ENCODE peak calls at places on chromosomes 12 and 14, in four cellular contexts. I is HFF-Myc, O is Panc1, T is lower lobe of right lung. U is an unnamed sample.
A peak's percentile ranks its signal among the peaks of the same experiment; 100 is the strongest.

GRCh38 chr12:697426-697825 is 34.2 kb upstream of the NINJ2 start:
- DNase-seq in I (no peak), O (no peak), T (no peak), U (no peak)

GRCh38 chr12:78887008-78887407 is 22.4 kb downstream of the SYT1 start:
- DNase-seq in I (no peak), O (peak; percentile 79), T (no peak), U (peak; percentile 77)

GRCh38 chr12:123139926-123140674 is 10.8 kb downstream of the PITPNM2 start:
- DNase-seq in I (no peak), O (no peak), T (no peak), U (no peak)

GRCh38 chr12:127324681-127325080 is 942.3 kb upstream of the TMEM132C start:
- DNase-seq in I (no peak), O (no peak), T (no peak), U (no peak)

GRCh38 chr12:50603817-50604639 is 99.2 kb downstream of the DIP2B start:
- DNase-seq in I (no peak), O (no peak), T (no peak), U (peak; percentile 90)

GRCh38 chr14:77200406-77200985 is 18.9 kb downstream of the TMEM63C start:
- DNase-seq in I (no peak), O (no peak), T (peak; percentile 11), U (no peak)

GRCh38 chr12:2891240-2892053 is 756 bp downstream of the TULP3 start:
- DNase-seq in I (no peak), O (no peak), T (peak; percentile 65), U (no peak)

GRCh38 chr14:100850841-100851585 is 25.1 kb downstream of the MEG3 start:
- DNase-seq in I (no peak), O (no peak), T (peak; percentile 84), U (no peak)

GRCh38 chr14:36130186-36130585 is 46.3 kb downstream of the PTCSC3 start:
- DNase-seq in I (no peak), O (no peak), T (no peak), U (no peak)

GRCh38 chr12:27289414-27289813 is 43.2 kb upstream of the BMAL2 start:
- DNase-seq in I (no peak), O (no peak), T (no peak), U (no peak)

GRCh38 chr12:105945935-105946334 is 192.8 kb downstream of the NUAK1 start:
- DNase-seq in I (no peak), O (no peak), T (no peak), U (no peak)

GRCh38 chr14:52829527-52829926 is 38.1 kb upstream of the GNPNAT1 start:
- DNase-seq in I (no peak), O (no peak), T (no peak), U (no peak)

GRCh38 chr12:63124778-63125177 is 26.2 kb downstream of the AVPR1A start:
- DNase-seq in I (no peak), O (no peak), T (no peak), U (no peak)

GRCh38 chr12:31035944-31036665 is 37.6 kb upstream of the DDX11 start:
- DNase-seq in I (no peak), O (no peak), T (no peak), U (no peak)

GRCh38 chr12:24848941-24849477 is 99.9 kb downstream of the BCAT1 start:
- DNase-seq in I (no peak), O (no peak), T (no peak), U (no peak)

GRCh38 chr12:76391461-76391860 is 43.2 kb upstream of the BBS10 start:
- DNase-seq in I (no peak), O (no peak), T (no peak), U (no peak)

GRCh38 chr12:55982319-55982936 is 8.6 kb downstream of the RAB5B start:
- DNase-seq in I (no peak), O (no peak), T (no peak), U (no peak)

GRCh38 chr12:10205251-10205807 is 7.3 kb upstream of the GABARAPL1 start:
- DNase-seq in I (no peak), O (no peak), T (no peak), U (no peak)

GRCh38 chr12:76762556-76762955 is 1.4 kb upstream of the ZDHHC17 start:
- DNase-seq in I (no peak), O (no peak), T (no peak), U (no peak)

GRCh38 chr14:35335388-35336092 is 43.4 kb downstream of the PSMA6 start:
- DNase-seq in I (no peak), O (no peak), T (no peak), U (no peak)

GRCh38 chr14:60642270-60642789 is 6.9 kb downstream of the SIX1 start:
- DNase-seq in I (no peak), O (no peak), T (no peak), U (no peak)

GRCh38 chr12:68259318-68259940 is 6.0 kb upstream of the IL22 start:
- DNase-seq in I (no peak), O (peak; percentile 43), T (no peak), U (peak; percentile 70)

GRCh38 chr14:23725980-23726746 is 90.0 kb downstream of the DHRS2 start:
- DNase-seq in I (no peak), O (no peak), T (no peak), U (no peak)

GRCh38 chr12:26280869-26281268 is 85.5 kb downstream of the SSPN start:
- DNase-seq in I (no peak), O (no peak), T (no peak), U (no peak)

GRCh38 chr12:116980083-116980482 is 69.3 kb downstream of the FBXW8 start:
- DNase-seq in I (no peak), O (no peak), T (no peak), U (no peak)

GRCh38 chr14:94598816-94599655 is 13.2 kb upstream of the SERPINA3 start:
- DNase-seq in I (peak; percentile 14), O (no peak), T (no peak), U (peak; percentile 98)

GRCh38 chr14:73943083-73943482 is 6.8 kb downstream of the FAM161B start:
- DNase-seq in I (no peak), O (no peak), T (no peak), U (peak; percentile 58)

GRCh38 chr14:23285530-23286019 is 357 bp downstream of the HOMEZ start:
- DNase-seq in I (no peak), O (no peak), T (no peak), U (no peak)

GRCh38 chr12:58443273-58443980 is 476.9 kb downstream of the LRIG3 start:
- DNase-seq in I (no peak), O (no peak), T (no peak), U (no peak)

GRCh38 chr12:117051380-117051779 is 47.8 kb downstream of the TESC start:
- DNase-seq in I (no peak), O (no peak), T (no peak), U (no peak)

DNA sequence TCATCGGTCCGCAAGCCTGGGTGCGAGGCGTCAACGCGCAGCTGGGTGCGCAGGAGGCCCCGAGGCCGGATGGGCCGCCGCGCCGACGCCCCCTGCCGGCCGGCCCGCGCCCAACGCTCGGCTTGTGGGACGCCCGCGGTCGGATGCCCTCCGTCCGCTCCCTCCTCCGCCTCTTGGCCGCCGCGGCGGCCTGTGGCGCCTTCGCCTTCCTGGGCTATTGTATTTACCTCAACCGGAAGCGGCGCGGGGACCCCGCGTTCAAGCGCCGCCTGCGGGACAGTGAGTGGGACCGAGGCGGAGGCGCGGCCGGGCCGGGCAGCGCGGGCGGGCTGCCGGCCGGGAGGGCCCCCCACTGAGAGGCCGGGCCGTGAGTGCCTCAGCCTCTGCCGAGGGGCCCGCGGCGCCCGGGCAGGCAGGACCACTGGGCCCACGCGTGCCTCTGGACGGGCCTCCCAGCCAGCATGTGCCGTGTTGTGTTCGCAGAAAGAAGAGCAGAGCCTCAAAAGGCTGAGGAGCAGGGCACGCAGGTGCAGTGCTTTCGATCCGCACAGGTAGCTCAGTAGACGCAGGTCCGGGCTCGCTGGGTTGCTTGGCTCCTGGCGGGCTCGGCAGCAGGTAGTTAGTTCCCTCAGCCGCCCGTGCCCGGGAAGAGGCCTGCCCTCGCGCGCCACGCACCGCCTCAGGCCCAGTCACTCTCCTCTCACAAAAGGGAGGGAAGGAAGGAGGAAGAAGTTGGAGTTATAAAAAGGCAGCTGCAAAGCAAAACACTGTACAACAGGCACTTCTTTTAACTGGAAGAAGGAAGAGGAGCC is at the start of gene TOMM20L:
- DNase-seq in I (no peak), O (no peak), T (peak; percentile 85), U (no peak)
- H3K4me3 ChIP-seq in I (peak within 1 kb of the TSS; percentile 33), O (peak within 1 kb of the TSS; percentile 44), T (peak within 1 kb of the TSS; percentile 69), U (peak within 1 kb of the TSS; percentile 44)

DNA sequence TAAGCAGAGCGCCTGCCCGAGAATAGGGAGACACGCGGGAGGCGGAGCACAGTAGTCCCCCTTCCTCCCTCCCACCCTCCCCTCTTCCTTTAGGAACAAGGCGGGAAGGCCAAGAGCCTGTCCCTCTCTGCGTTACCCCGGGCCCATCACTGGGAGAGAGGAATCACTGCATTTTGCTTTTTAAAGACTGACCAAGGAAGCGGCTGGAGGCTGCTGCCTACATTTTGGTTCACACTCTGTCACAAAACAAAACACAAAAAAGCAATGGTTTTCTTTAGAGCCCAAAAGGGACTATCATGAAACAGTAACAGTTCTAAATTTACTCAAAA is 19.8 kb downstream of the STX2 start:
- DNase-seq in I (no peak), O (no peak), T (no peak), U (no peak)
- H3K4me3 ChIP-seq in I (no peak overlapping the region), O (no peak overlapping the region), T (peak overlapping the region; percentile 66), U (no peak overlapping the region)

DNA sequence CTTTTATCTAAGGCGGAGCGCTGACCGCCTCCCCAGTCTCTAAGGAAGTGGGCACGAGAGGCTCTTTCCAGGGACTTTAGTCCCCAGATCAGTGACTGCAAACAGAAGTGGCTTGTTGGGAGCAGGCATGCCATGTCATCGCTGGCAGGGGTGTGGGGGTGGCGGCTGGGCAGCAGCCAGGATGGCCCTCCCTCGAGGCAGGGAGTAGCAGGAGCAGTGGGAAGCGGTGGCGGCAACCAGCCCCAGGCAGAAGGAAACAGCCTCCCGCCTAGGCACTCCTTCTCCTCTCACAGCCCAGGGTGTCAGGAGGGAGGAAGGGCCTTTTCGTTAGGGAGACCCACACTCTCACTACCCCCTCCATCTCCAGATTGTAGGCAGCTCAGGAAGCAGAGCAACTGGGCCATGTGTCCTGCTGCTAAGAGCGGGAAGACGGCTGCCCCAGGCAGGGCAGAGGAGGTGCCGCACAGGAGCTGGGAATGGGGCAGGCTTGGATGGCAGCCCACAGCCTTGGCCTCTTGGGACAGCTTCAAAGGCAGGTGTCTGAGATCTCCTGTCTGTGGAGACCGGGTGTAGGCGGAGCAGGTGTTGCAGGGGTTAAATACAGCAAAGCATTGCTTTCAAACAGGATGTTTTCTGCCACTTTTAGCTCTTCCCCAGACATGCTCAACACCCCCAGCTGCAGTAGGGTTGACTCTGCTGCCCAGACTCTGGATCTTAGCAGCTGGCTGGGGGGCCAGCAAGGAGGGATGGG is 21.8 kb downstream of the VDR start:
- DNase-seq in I (no peak), O (no peak), T (peak; percentile 75), U (no peak)
- H3K4me3 ChIP-seq in I (no peak overlapping the region), O (no peak overlapping the region), T (peak overlapping the region; percentile 8), U (no peak overlapping the region)

GRCh38 chr12:52251367-52252055 is 18.5 kb downstream of the KRT7 start:
- DNase-seq in I (no peak), O (no peak), T (no peak), U (no peak)
- H3K4me3 ChIP-seq in I (no peak overlapping the region), O (no peak overlapping the region), T (no peak overlapping the region), U (no peak overlapping the region)

DNA sequence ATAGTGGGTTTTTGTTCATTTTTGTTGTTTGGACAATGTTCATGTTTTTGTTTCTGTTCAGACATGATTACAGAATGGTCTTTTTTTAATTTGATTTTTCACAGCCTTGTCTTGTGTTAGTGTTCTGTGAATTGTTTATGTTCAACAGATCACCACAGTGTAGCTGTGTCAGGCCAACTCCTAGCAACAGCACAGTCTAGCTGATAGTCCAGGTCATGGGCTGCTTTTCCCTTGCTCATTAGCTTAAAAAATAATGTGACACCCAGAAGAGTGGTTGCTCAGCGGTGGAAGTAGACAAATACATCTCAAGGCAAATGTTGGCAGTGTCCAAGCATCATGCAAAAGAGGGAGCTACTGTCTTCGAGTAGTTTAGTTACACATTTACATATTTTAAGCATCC is 22.4 kb downstream of the WBP11 start:
- DNase-seq in I (no peak), O (no peak), T (no peak), U (no peak)
- H3K4me3 ChIP-seq in I (no peak overlapping the region), O (no peak overlapping the region), T (no peak overlapping the region), U (no peak overlapping the region)